ENCODE peak calls at places on chromosomes 4 and X, in eight cellular contexts. One of them, this sample, is unnamed.

GRCh38 chrX:42290608-42291007 is 367.3 kb upstream of the CASK start:
- DNase-seq in HepG2: peak
- DNase-seq in astrocyte: no peak
- DNase-seq in dorsolateral prefrontal cortex: no peak
- DNase-seq in suprapubic skin: no peak
- DNase-seq in left ventricle myocardium inferior: no peak
- DNase-seq in IMR-90: peak
- DNase-seq in PC-3: peak
- DNase-seq in this sample: peak

GRCh38 chr4:23212558-23212957 is 519.8 kb downstream of the GBA3 start:
- DNase-seq in HepG2: no peak
- DNase-seq in astrocyte: peak
- DNase-seq in left ventricle myocardium inferior: no peak
- DNase-seq in PC-3: no peak
- DNase-seq in dorsolateral prefrontal cortex: no peak
- DNase-seq in IMR-90: no peak
- DNase-seq in suprapubic skin: no peak
- DNase-seq in this sample: no peak

GRCh38 chr4:14091966-14092365 is 464.4 kb upstream of the BOD1L1 start:
- DNase-seq in HepG2: no peak
- DNase-seq in PC-3: no peak
- DNase-seq in suprapubic skin: no peak
- DNase-seq in IMR-90: peak
- DNase-seq in left ventricle myocardium inferior: no peak
- DNase-seq in dorsolateral prefrontal cortex: no peak
- DNase-seq in astrocyte: no peak
- DNase-seq in this sample: peak

GRCh38 chr4:8351931-8352367 is 82.4 kb downstream of the HTRA3 start:
- DNase-seq in dorsolateral prefrontal cortex: peak
- DNase-seq in PC-3: no peak
- DNase-seq in left ventricle myocardium inferior: no peak
- DNase-seq in IMR-90: peak
- DNase-seq in suprapubic skin: peak
- DNase-seq in astrocyte: peak
- DNase-seq in HepG2: peak
- DNase-seq in this sample: peak

GRCh38 chr4:108144451-108144850 is 24.3 kb downstream of the LEF1 start:
- DNase-seq in IMR-90: no peak
- DNase-seq in left ventricle myocardium inferior: no peak
- DNase-seq in astrocyte: no peak
- DNase-seq in PC-3: no peak
- DNase-seq in dorsolateral prefrontal cortex: no peak
- DNase-seq in suprapubic skin: no peak
- DNase-seq in HepG2: no peak
- DNase-seq in this sample: no peak

GRCh38 chr4:110087116-110087708 is 111.2 kb downstream of the ELOVL6 start:
- DNase-seq in HepG2: no peak
- DNase-seq in left ventricle myocardium inferior: no peak
- DNase-seq in suprapubic skin: no peak
- DNase-seq in IMR-90: peak
- DNase-seq in PC-3: peak
- DNase-seq in dorsolateral prefrontal cortex: no peak
- DNase-seq in astrocyte: peak
- DNase-seq in this sample: peak

GRCh38 chrX:136626237-136626636 is 21.7 kb upstream of the CD40LG start:
- DNase-seq in astrocyte: no peak
- DNase-seq in dorsolateral prefrontal cortex: no peak
- DNase-seq in suprapubic skin: no peak
- DNase-seq in left ventricle myocardium inferior: no peak
- DNase-seq in IMR-90: no peak
- DNase-seq in PC-3: no peak
- DNase-seq in HepG2: no peak
- DNase-seq in this sample: no peak

GRCh38 chr4:181564616-181565015 is 678.6 kb upstream of the TENM3 start:
- DNase-seq in IMR-90: peak
- DNase-seq in astrocyte: peak
- DNase-seq in dorsolateral prefrontal cortex: no peak
- DNase-seq in suprapubic skin: no peak
- DNase-seq in HepG2: no peak
- DNase-seq in left ventricle myocardium inferior: no peak
- DNase-seq in PC-3: no peak
- DNase-seq in this sample: no peak

GRCh38 chr4:84920591-84920990 is 45.9 kb downstream of the WDFY3 start:
- DNase-seq in PC-3: peak
- DNase-seq in HepG2: no peak
- DNase-seq in left ventricle myocardium inferior: no peak
- DNase-seq in suprapubic skin: no peak
- DNase-seq in IMR-90: peak
- DNase-seq in astrocyte: peak
- DNase-seq in dorsolateral prefrontal cortex: no peak
- DNase-seq in this sample: peak

GRCh38 chr4:186651624-186652023 is 72.0 kb downstream of the FAT1 start:
- DNase-seq in left ventricle myocardium inferior: peak
- DNase-seq in IMR-90: no peak
- DNase-seq in dorsolateral prefrontal cortex: peak
- DNase-seq in PC-3: no peak
- DNase-seq in astrocyte: peak
- DNase-seq in suprapubic skin: no peak
- DNase-seq in HepG2: no peak
- DNase-seq in this sample: peak

GRCh38 chrX:136879001-136879667 is 1.4 kb downstream of the RBMX start:
- DNase-seq in dorsolateral prefrontal cortex: no peak
- DNase-seq in left ventricle myocardium inferior: no peak
- DNase-seq in astrocyte: no peak
- DNase-seq in IMR-90: no peak
- DNase-seq in PC-3: no peak
- DNase-seq in HepG2: no peak
- DNase-seq in suprapubic skin: no peak
- DNase-seq in this sample: no peak

GRCh38 chr4:173917255-173917960 is 366.1 kb downstream of the FBXO8 start:
- DNase-seq in IMR-90: peak
- DNase-seq in left ventricle myocardium inferior: no peak
- DNase-seq in astrocyte: peak
- DNase-seq in PC-3: no peak
- DNase-seq in suprapubic skin: no peak
- DNase-seq in dorsolateral prefrontal cortex: no peak
- DNase-seq in HepG2: no peak
- DNase-seq in this sample: peak

GRCh38 chr4:38583102-38583501 is 80.9 kb upstream of the KLF3 start:
- DNase-seq in dorsolateral prefrontal cortex: no peak
- DNase-seq in HepG2: no peak
- DNase-seq in left ventricle myocardium inferior: no peak
- DNase-seq in PC-3: no peak
- DNase-seq in suprapubic skin: no peak
- DNase-seq in astrocyte: no peak
- DNase-seq in IMR-90: no peak
- DNase-seq in this sample: no peak

GRCh38 chr4:78654809-78655208 is 103.2 kb downstream of the ANXA3 start:
- DNase-seq in suprapubic skin: no peak
- DNase-seq in astrocyte: no peak
- DNase-seq in IMR-90: peak
- DNase-seq in PC-3: no peak
- DNase-seq in dorsolateral prefrontal cortex: no peak
- DNase-seq in left ventricle myocardium inferior: no peak
- DNase-seq in HepG2: no peak
- DNase-seq in this sample: no peak

GRCh38 chr4:91830681-91831395 is 472.9 kb upstream of the GRID2 start:
- DNase-seq in PC-3: no peak
- DNase-seq in left ventricle myocardium inferior: no peak
- DNase-seq in IMR-90: no peak
- DNase-seq in HepG2: no peak
- DNase-seq in suprapubic skin: no peak
- DNase-seq in astrocyte: peak
- DNase-seq in dorsolateral prefrontal cortex: no peak
- DNase-seq in this sample: no peak

GRCh38 chr4:88697588-88698329 is at the start of gene NAP1L5:
- DNase-seq in HepG2: no peak
- DNase-seq in astrocyte: peak
- DNase-seq in dorsolateral prefrontal cortex: peak
- DNase-seq in suprapubic skin: peak
- DNase-seq in left ventricle myocardium inferior: peak
- DNase-seq in PC-3: no peak
- DNase-seq in IMR-90: peak
- DNase-seq in this sample: peak

GRCh38 chr4:28241021-28241420 is 1380.4 kb downstream of the STIM2 start:
- DNase-seq in left ventricle myocardium inferior: no peak
- DNase-seq in IMR-90: no peak
- DNase-seq in dorsolateral prefrontal cortex: no peak
- DNase-seq in PC-3: peak
- DNase-seq in astrocyte: peak
- DNase-seq in HepG2: no peak
- DNase-seq in suprapubic skin: no peak
- DNase-seq in this sample: no peak
- H3K27ac ChIP-seq in left ventricle myocardium inferior: no peak
- H3K27ac ChIP-seq in IMR-90: no peak
- H3K27ac ChIP-seq in dorsolateral prefrontal cortex: no peak
- H3K27ac ChIP-seq in PC-3: no peak
- H3K27ac ChIP-seq in astrocyte: no peak
- H3K27ac ChIP-seq in HepG2: no peak
- H3K27ac ChIP-seq in suprapubic skin: no peak
- H3K27ac ChIP-seq in this sample: no peak

DNA sequence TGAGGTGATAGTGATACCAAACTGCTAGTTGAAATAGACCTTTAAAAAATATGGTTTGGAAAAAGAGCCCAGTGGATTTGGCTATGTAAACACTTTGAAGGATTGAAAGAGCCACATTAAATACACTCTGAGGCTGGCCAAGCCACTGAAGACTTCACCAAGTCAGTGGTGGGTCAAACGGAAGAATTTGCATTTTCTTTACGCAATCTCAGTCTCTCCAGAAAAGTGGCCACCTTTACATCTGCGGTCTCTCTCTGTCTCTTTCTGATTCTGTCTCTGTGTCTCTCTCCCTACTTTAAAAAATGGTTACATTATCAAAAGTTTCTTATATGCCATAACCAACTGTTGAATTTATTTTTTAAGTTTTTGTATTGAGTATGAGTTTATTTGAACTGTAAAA is 651.2 kb upstream of the PITX2 start:
- DNase-seq in PC-3: no peak
- DNase-seq in left ventricle myocardium inferior: no peak
- DNase-seq in IMR-90: no peak
- DNase-seq in suprapubic skin: no peak
- DNase-seq in HepG2: no peak
- DNase-seq in dorsolateral prefrontal cortex: no peak
- DNase-seq in astrocyte: no peak
- DNase-seq in this sample: no peak
- H3K27ac ChIP-seq in PC-3: no peak
- H3K27ac ChIP-seq in left ventricle myocardium inferior: no peak
- H3K27ac ChIP-seq in IMR-90: no peak
- H3K27ac ChIP-seq in suprapubic skin: no peak
- H3K27ac ChIP-seq in HepG2: no peak
- H3K27ac ChIP-seq in dorsolateral prefrontal cortex: no peak
- H3K27ac ChIP-seq in astrocyte: no peak
- H3K27ac ChIP-seq in this sample: no peak

DNA sequence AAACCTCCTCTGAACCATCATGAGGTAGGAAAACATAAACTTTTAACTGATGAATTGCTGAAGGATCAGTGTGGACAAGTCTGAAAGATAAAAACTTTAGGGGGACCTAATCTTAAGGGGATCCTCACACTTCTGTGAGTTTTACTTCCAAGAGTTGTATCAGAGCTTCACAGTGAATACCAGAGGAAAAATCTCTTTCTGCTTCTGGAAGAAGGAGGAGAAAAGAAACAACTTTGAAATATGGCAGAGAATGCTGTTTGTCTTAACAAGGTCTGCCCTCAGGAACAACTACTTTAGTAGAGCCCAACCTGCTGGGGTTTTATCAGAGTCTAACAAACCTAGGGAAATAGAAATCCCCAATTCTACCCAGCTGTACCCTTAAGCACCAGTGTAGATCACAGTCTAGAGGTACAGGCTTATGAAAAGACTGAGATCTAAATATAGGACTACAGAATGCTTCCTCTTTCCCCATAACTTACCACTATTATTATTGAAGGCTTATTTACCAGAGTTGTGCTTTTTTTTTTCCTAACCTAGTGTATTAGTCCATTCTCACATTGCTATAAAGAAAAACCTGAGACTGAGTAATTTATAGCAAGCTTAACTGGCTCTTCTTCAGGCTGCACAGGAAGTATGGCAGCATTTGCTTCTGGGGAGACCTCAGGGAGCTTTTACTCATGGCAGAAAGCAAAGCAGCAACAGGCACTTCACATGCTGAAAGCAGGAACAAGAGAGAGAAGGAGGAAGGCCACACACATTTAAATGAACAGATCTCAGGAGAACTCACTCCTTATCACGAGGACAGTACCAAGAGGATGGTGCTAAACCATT is 167.9 kb downstream of the CAMK2D start:
- DNase-seq in suprapubic skin: no peak
- DNase-seq in HepG2: no peak
- DNase-seq in IMR-90: no peak
- DNase-seq in left ventricle myocardium inferior: no peak
- DNase-seq in astrocyte: no peak
- DNase-seq in PC-3: no peak
- DNase-seq in dorsolateral prefrontal cortex: no peak
- DNase-seq in this sample: no peak
- H3K27ac ChIP-seq in suprapubic skin: no peak
- H3K27ac ChIP-seq in HepG2: no peak
- H3K27ac ChIP-seq in IMR-90: no peak
- H3K27ac ChIP-seq in left ventricle myocardium inferior: peak
- H3K27ac ChIP-seq in astrocyte: no peak
- H3K27ac ChIP-seq in PC-3: no peak
- H3K27ac ChIP-seq in dorsolateral prefrontal cortex: no peak
- H3K27ac ChIP-seq in this sample: no peak

GRCh38 chr4:2595436-2595835 is 59.0 kb downstream of the FAM193A start:
- DNase-seq in PC-3: no peak
- DNase-seq in dorsolateral prefrontal cortex: no peak
- DNase-seq in HepG2: no peak
- DNase-seq in IMR-90: peak
- DNase-seq in suprapubic skin: no peak
- DNase-seq in astrocyte: no peak
- DNase-seq in left ventricle myocardium inferior: no peak
- DNase-seq in this sample: no peak
- H3K27ac ChIP-seq in PC-3: no peak
- H3K27ac ChIP-seq in dorsolateral prefrontal cortex: no peak
- H3K27ac ChIP-seq in HepG2: no peak
- H3K27ac ChIP-seq in IMR-90: no peak
- H3K27ac ChIP-seq in suprapubic skin: no peak
- H3K27ac ChIP-seq in astrocyte: no peak
- H3K27ac ChIP-seq in left ventricle myocardium inferior: peak
- H3K27ac ChIP-seq in this sample: no peak

This sample was measured in brain microvascular endothelial cell.